ENCODE peak calls at places on chromosomes 16 and 17, in seven cellular contexts. V, P, W, A, G, O and B are unnamed samples.

GRCh38 chr17:76074390-76075363 is at the start of gene GALR2:
- DNase-seq in W (no peak), P (no peak), A (peak; percentile 61), V (peak; percentile 68), G (no peak), O (peak; percentile 30), B (no peak)

GRCh38 chr16:46828943-46829342 is 2.0 kb downstream of the C16orf87 start:
- DNase-seq in W (no peak), O (no peak), V (no peak), G (no peak), P (no peak), A (no peak), B (no peak)

GRCh38 chr16:67170168-67170947 is at the start of gene NOL3:
- DNase-seq in P (peak; percentile 67), V (peak; percentile 93), W (peak; percentile 84), O (peak; percentile 89), A (peak; percentile 94), G (no peak), B (no peak)

GRCh38 chr17:70099267-70099666 is 24.2 kb downstream of the KCNJ16 start:
- DNase-seq in O (no peak), G (no peak), A (no peak), V (no peak), P (no peak), W (no peak), B (no peak)

GRCh38 chr17:39973496-39973895 is 7.1 kb upstream of the PSMD3 start:
- DNase-seq in P (no peak), W (no peak), V (no peak), O (no peak), A (no peak), G (no peak), B (no peak)

GRCh38 chr16:74742051-74742481 is 32.6 kb downstream of the FA2H start:
- DNase-seq in A (no peak), O (no peak), G (no peak), V (no peak), P (no peak), W (no peak), B (peak; percentile 62)

GRCh38 chr17:6627019-6627418 is 13.5 kb downstream of the KIAA0753 start:
- DNase-seq in W (no peak), G (no peak), V (no peak), A (no peak), O (no peak), P (no peak), B (no peak)

GRCh38 chr17:80773243-80773991 is 218.2 kb upstream of the CHMP6 start:
- DNase-seq in W (no peak), V (no peak), G (no peak), O (no peak), P (no peak), A (no peak), B (peak; percentile 82)

GRCh38 chr16:26983426-26983825 is 83.3 kb upstream of the C16orf82 start:
- DNase-seq in W (no peak), V (no peak), P (no peak), O (no peak), G (no peak), A (no peak), B (no peak)

GRCh38 chr17:40872416-40872815 is 5.4 kb upstream of the KRT12 start:
- DNase-seq in G (no peak), O (no peak), V (no peak), A (no peak), W (no peak), P (no peak), B (no peak)

GRCh38 chr17:5121186-5121841 is 5.5 kb downstream of the USP6 start:
- DNase-seq in G (no peak), P (no peak), W (no peak), V (peak; percentile 51), A (peak; percentile 28), O (no peak), B (peak; percentile 19)

GRCh38 chr16:67782567-67783352 is 23.6 kb downstream of the RANBP10 start:
- DNase-seq in O (no peak), A (no peak), V (no peak), G (no peak), W (peak; percentile 32), P (no peak), B (no peak)

GRCh38 chr16:2046889-2047329 is 725 bp downstream of the NTHL1 start:
- DNase-seq in W (no peak), G (no peak), O (no peak), A (no peak), P (no peak), V (no peak), B (no peak)

GRCh38 chr17:42132941-42133340 is 10.3 kb downstream of the HSPB9 start:
- DNase-seq in P (no peak), A (peak; percentile 89), W (peak; percentile 85), G (no peak), V (no peak), O (no peak), B (no peak)

GRCh38 chr17:78925234-78925633 is at the start of gene TIMP2:
- DNase-seq in W (peak; percentile 88), A (peak; percentile 94), G (peak; percentile 60), V (peak; percentile 95), O (peak; percentile 87), P (peak; percentile 43), B (peak; percentile 88)
- H3K4me3 ChIP-seq in W (peak within 1 kb of the TSS; percentile 65), A (peak within 1 kb of the TSS; percentile 80), G (no peak within 1 kb of the TSS), V (peak within 1 kb of the TSS; percentile 57), O (peak within 1 kb of the TSS; percentile 86), P (peak within 1 kb of the TSS; percentile 98), B (peak within 1 kb of the TSS; percentile 68)

DNA sequence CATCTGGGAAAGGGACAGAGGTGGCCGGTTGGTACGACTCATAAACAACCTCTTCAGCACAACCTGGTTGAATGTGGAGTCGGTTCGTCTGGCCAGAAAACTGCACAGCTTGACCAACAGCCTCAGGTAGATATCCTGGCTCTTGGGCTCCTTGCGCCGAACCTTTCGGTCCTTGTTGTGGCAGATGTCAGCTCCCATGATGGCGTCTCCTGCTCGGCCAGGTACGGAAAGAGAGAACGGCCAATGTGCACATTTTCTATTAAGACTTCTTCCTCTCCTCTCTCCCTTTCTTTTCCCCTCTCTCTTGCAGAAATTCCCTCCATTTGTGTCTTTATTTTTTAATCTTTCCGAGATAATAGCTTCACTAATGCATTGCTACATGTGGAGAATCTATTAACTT is 41.8 kb upstream of the CNTNAP4 start:
- DNase-seq in A (no peak), W (no peak), G (no peak), P (no peak), V (no peak), O (no peak), B (no peak)
- H3K27ac ChIP-seq in A (no peak overlapping the region), W (no peak overlapping the region), G (no peak overlapping the region), P (no peak overlapping the region), V (no peak overlapping the region), O (no peak overlapping the region), B (no peak overlapping the region)

DNA sequence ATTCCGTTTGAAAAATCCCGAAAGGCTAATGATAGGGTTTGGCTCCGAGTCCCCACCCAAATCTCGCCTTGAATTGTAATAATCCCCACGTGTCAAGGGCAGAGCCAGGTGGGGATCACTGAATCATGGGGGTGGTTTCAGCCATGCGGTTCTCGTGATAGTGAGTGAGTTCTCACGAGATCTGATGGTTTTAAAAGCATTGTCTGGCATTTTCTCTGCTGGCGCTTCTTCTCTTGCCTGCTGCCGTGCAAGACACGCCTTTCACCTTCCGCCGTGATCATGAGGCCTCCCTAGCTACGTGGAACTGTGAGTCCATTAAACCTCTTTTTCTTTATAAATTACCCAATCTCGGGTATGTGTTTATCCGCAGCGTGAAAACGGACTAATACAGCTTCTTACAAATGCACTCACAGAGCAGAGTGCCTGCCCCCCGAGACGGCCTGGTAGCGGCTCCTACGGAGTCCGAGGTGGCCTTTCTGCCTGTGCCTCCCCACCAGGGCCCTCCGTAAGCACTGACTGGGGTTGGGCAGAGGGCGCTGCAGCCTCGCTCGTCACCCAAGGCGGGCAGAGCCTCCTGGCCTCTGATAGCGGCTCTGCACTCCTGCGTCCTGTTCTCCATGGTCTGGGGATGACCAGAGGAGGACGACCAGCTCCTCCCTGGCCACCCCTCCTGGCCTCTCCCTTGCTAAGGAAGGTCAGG is 131.7 kb downstream of the FOXL1 start:
- DNase-seq in P (no peak), G (no peak), O (no peak), A (no peak), V (no peak), W (no peak), B (no peak)
- H3K4me3 ChIP-seq in P (no peak overlapping the region), G (no peak overlapping the region), O (no peak overlapping the region), A (no peak overlapping the region), V (no peak overlapping the region), W (no peak overlapping the region), B (no peak overlapping the region)

DNA sequence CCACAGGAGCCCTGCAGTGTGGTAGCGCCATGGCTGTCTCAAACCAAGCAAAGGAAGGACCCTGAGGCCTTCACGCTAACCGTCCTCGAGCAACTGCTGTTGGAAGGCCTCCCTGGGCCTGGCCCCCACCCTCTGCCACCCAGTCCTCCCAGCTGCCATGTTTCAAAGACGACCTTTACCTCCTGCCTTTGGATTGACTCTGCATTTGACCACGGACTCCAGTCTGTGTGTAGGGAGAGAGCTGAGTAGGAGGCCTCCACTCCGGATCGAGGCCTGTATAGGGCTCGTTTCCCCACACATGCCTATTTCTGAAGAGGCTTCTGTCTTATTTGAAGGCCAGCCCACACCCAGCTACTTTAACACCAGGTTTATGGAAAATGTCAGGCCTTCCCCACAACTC is 24.3 kb downstream of the PLCD3 start:
- DNase-seq in V (no peak), P (no peak), G (no peak), W (no peak), A (no peak), O (no peak), B (no peak)
- H3K27ac ChIP-seq in V (no peak overlapping the region), P (no peak overlapping the region), G (no peak overlapping the region), W (no peak overlapping the region), A (no peak overlapping the region), O (peak overlapping the region; percentile 3), B (no peak overlapping the region)

GRCh38 chr17:35404360-35404759 is 27.9 kb downstream of the SLFN12 start:
- DNase-seq in W (no peak), V (no peak), O (no peak), P (no peak), A (no peak), G (no peak), B (no peak)

GRCh38 chr17:35407531-35407930 is 24.8 kb downstream of the SLFN12 start:
- DNase-seq in P (no peak), O (no peak), G (no peak), W (no peak), V (no peak), A (no peak), B (no peak)

DNA sequence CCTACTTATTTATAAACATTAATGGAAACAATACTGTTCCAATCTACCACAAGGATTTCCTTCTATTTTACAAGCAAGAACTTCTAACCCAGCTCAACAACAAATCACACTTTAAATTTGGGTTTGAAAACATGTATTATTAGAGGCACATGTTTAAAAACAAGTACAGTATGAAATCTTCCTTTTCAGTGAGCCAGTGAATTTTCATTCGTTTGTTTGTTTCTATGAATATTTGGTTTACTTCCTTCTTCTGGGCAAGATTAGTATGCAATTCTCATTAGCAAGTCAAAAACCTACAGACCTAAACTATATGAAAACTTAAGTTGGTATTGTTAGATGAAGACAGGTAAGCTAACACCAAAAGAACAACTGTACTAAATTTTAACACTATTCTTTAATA is 25.7 kb downstream of the SLFN12 start:
- DNase-seq in W (no peak), P (no peak), O (no peak), G (no peak), A (no peak), V (no peak), B (no peak)
- H3K4me3 ChIP-seq in W (no peak overlapping the region), P (no peak overlapping the region), O (no peak overlapping the region), G (no peak overlapping the region), A (no peak overlapping the region), V (no peak overlapping the region), B (no peak overlapping the region)